ENCODE peak calls at places on chromosomes 3 and 15, in seven cellular contexts. C, Q, Z, N, K, X and O are unnamed samples.

GRCh38 chr3:64645236-64645635 is 42.6 kb downstream of the ADAMTS9 start:
- DNase-seq in C (no peak), Q (no peak), Z (no peak), N (no peak), K (no peak), X (no peak), O (no peak)

GRCh38 chr15:95464091-95464888 is 866.2 kb upstream of the NR2F2 start:
- DNase-seq in C (no peak), Q (peak), Z (no peak), N (no peak), K (no peak), X (peak), O (peak)

GRCh38 chr15:36905908-36906307 is 194.4 kb downstream of the MEIS2 start:
- DNase-seq in C (no peak), Q (peak), Z (no peak), N (no peak), K (no peak), X (no peak), O (no peak)

GRCh38 chr3:25910997-25911396 is 121.1 kb downstream of the OXSM start:
- DNase-seq in C (no peak), Q (peak), Z (peak), N (no peak), K (no peak), X (no peak), O (no peak)

GRCh38 chr3:119716998-119717397 is 14.2 kb downstream of the CFAP91 start:
- DNase-seq in C (no peak), Q (peak), Z (no peak), N (no peak), K (peak), X (no peak), O (no peak)

GRCh38 chr3:48957006-48957705 is 32.9 kb upstream of the P4HTM start:
- DNase-seq in C (no peak), Q (no peak), Z (no peak), N (no peak), K (no peak), X (no peak), O (no peak)

GRCh38 chr3:14265246-14265962 is 86.8 kb downstream of the LSM3 start:
- DNase-seq in C (no peak), Q (no peak), Z (no peak), N (no peak), K (peak), X (no peak), O (no peak)

GRCh38 chr3:195461518-195462307 is 18.9 kb upstream of the ACAP2 start:
- DNase-seq in C (peak), Q (no peak), Z (no peak), N (no peak), K (peak), X (no peak), O (no peak)

GRCh38 chr3:11161666-11162065 is 7.4 kb downstream of the HRH1 start:
- DNase-seq in C (no peak), Q (no peak), Z (no peak), N (no peak), K (no peak), X (no peak), O (no peak)
- TF ChIP-seq CTCF in C (no peak), Q (no peak), Z (no peak), N (no peak), K (no peak), X (no peak), O (no peak)

GRCh38 chr3:16264174-16264707 is 502 bp downstream of the DPH3 start:
- DNase-seq in C (no peak), Q (no peak), Z (no peak), N (no peak), K (no peak), X (no peak), O (no peak)
- TF ChIP-seq POLR2A in C (no peak), Q (no peak), Z (no peak), N (no peak), K (no peak), X (no peak), O (no peak)

DNA sequence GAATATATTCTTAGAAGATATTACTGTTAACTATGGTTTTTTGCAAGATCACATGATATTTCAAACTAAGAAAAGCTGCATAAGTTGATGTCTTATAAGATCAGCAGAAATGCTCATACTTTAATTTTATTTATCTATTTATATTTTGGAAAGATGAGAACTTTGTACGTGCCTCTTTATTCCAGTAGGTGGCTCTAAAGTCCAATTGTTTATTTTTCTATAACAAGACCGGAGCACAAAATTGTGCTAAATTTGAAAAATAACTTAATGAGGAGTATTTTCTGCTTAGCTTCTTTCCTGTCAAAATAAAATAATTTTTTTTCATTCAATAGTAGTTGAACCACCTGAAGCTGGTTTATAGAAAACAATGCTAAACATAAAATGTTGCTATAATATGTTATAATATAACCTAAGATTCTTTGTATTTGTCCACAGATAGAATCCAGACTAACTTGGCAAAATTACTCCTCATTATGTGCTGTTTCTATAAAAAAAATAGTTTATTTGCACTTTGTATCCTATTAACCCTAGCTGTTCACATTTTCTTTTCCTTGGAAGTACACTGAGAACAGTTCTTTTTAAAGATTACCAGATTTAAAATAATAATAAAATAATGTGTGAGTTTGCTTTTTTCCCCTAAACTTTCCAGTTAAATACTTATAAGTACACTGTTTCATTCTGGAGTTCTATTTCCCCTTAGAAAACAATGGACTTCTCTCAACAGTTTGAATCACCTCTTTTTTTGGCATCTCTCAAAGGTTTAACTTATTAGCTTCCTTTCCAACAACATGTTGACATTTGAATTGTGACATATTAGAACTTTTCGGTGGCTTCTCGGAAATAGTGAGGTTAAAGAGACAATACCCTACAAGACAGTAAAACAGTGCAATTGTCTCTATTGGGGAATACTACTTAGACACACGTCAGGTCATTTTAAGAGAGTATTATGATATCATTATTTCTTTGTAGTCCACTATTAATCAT is 530.0 kb downstream of the MECOM start:
- DNase-seq in C (no peak), Q (no peak), Z (peak), N (no peak), K (no peak), X (no peak), O (no peak)
- TF ChIP-seq CTCF in C (no peak), Q (peak), Z (no peak), N (no peak), K (peak), X (no peak), O (no peak)

DNA sequence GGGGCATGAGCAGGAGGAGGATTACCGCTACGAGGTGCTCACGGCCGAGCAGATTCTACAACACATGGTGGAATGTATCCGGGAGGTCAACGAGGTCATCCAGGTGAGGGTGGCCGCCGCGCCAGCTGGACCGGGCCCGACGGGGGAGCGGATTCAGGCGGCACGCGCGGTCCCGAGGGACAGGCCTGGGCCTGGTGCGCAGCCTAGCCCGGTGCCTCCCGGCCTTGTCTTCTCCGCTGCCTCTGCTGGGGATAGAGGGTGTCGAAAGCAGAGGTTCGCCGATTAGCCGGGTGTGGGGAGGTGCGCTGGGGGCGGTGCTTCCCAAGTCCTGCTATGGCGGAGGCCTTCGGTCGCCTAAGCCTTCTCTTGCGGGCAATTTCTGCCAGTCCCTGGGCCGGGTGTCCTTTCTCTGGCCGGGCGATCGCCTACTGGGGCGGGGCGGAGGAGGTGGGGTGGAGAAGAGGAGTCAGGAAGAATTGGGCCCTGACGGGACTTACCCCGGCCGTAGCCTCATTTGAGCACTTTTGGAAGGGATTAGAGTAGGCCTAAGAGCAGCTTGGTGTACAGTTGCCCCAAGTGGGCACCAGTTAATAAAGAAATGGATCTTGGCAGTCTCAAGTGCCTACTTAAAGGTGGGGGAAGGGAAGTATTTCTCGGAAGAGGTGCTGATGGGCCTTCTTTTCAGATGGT is 927 bp downstream of the ARIH1 start:
- DNase-seq in C (peak), Q (peak), Z (peak), N (peak), K (peak), X (peak), O (peak)
- TF ChIP-seq POLR2A in C (no peak), Q (peak), Z (peak), N (peak), K (peak), X (peak), O (peak)

DNA sequence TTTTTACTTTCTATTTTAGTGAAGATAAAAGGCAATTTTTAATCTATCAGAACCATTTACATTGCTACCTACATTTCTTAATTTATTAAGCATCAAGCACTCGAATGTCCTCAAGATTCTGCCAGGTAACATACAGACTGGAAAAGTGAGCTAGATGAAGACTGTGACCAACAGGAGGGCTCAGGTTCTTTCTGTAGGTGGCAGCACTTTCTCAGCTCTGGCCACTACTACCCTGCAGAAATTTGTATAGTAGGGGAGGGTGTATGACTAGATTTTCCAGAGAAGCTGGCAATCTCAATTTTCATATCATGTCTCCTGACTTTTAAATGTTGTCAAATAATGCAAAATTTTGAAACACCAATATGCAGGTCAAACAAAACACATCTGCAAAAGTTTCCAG is 165.0 kb upstream of the SUCLG2 start:
- DNase-seq in C (no peak), Q (peak), Z (peak), N (no peak), K (no peak), X (no peak), O (no peak)
- TF ChIP-seq CTCF in C (no peak), Q (no peak), Z (peak), N (no peak), K (peak), X (no peak), O (no peak)

GRCh38 chr15:39784125-39784524 is 1.5 kb upstream of the FSIP1 start:
- DNase-seq in C (no peak), Q (no peak), Z (peak), N (no peak), K (no peak), X (no peak), O (no peak)

GRCh38 chr15:39781967-39782292 is 711 bp downstream of the FSIP1 start:
- DNase-seq in C (no peak), Q (no peak), Z (no peak), N (no peak), K (no peak), X (no peak), O (no peak)

GRCh38 chr15:39783244-39783820 is 691 bp upstream of the FSIP1 start:
- DNase-seq in C (no peak), Q (no peak), Z (peak), N (no peak), K (no peak), X (no peak), O (no peak)

GRCh38 chr15:39781147-39781966 is 1.3 kb downstream of the FSIP1 start:
- DNase-seq in C (no peak), Q (no peak), Z (peak), N (no peak), K (no peak), X (no peak), O (no peak)

DNA sequence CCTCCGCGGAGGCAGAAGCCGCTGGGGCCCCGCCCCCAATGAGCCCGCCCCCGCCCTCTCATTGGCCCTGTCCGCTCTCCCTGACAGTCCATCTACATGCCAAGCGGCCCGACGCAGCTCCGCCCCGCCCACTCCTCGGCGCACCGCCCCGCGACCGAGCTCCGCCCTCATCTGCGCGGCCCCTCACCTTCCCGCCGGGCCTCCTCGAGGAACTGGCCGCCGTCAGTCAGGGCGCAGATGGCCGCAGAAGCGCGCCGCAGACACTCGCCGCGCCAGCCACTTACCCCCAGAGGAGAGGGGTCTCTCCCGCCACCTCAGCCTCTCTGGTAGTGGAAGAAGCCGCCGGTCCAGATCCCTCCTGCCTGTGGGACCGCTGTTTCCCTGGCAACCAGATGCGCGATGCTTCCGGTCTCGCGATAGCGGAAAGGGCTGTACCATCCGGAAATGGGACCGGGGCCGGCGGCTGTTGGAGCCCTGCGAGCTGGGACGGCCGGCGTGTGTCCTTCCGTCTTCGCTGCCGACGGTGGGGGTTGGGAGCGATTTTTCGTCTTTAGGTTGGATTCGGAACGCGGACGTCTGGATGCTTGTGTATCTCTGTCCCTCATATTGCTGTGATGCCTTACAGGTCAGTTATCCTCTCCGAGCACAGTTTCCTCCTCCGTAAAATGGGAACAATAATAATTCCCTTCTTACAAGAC is at the start of gene FSIP1:
- DNase-seq in C (peak), Q (peak), Z (peak), N (peak), K (peak), X (peak), O (peak)
- TF ChIP-seq POLR2A in C (no peak), Q (peak), Z (peak), N (no peak), K (peak), X (peak), O (peak)

GRCh38 chr3:44918581-44918980 is 44.2 kb downstream of the TGM4 start:
- DNase-seq in C (no peak), Q (no peak), Z (no peak), N (no peak), K (no peak), X (no peak), O (no peak)
- TF ChIP-seq CTCF in C (no peak), Q (no peak), Z (no peak), N (no peak), K (no peak), X (no peak), O (no peak)

GRCh38 chr3:72214065-72215048 is 429.4 kb upstream of the PROK2 start:
- DNase-seq in C (no peak), Q (no peak), Z (no peak), N (no peak), K (no peak), X (no peak), O (no peak)

GRCh38 chr3:72213296-72214064 is 428.5 kb upstream of the PROK2 start:
- DNase-seq in C (no peak), Q (no peak), Z (no peak), N (no peak), K (no peak), X (no peak), O (no peak)

GRCh38 chr3:72212396-72212795 is 427.4 kb upstream of the PROK2 start:
- DNase-seq in C (no peak), Q (no peak), Z (no peak), N (no peak), K (no peak), X (no peak), O (no peak)

GRCh38 chr3:72219752-72220151 is 434.8 kb upstream of the PROK2 start:
- DNase-seq in C (no peak), Q (no peak), Z (no peak), N (no peak), K (no peak), X (no peak), O (no peak)

GRCh38 chr3:72217570-72217969 is 432.6 kb upstream of the PROK2 start:
- DNase-seq in C (no peak), Q (no peak), Z (no peak), N (no peak), K (no peak), X (no peak), O (no peak)
- TF ChIP-seq POLR2A in C (no peak), Q (no peak), Z (no peak), N (no peak), K (no peak), X (no peak), O (no peak)

GRCh38 chr3:34111361-34111760 is 312.9 kb downstream of the PDCD6IP start:
- DNase-seq in C (no peak), Q (no peak), Z (no peak), N (no peak), K (no peak), X (no peak), O (no peak)
- TF ChIP-seq CTCF in C (no peak), Q (no peak), Z (no peak), N (no peak), K (no peak), X (no peak), O (no peak)

DNA sequence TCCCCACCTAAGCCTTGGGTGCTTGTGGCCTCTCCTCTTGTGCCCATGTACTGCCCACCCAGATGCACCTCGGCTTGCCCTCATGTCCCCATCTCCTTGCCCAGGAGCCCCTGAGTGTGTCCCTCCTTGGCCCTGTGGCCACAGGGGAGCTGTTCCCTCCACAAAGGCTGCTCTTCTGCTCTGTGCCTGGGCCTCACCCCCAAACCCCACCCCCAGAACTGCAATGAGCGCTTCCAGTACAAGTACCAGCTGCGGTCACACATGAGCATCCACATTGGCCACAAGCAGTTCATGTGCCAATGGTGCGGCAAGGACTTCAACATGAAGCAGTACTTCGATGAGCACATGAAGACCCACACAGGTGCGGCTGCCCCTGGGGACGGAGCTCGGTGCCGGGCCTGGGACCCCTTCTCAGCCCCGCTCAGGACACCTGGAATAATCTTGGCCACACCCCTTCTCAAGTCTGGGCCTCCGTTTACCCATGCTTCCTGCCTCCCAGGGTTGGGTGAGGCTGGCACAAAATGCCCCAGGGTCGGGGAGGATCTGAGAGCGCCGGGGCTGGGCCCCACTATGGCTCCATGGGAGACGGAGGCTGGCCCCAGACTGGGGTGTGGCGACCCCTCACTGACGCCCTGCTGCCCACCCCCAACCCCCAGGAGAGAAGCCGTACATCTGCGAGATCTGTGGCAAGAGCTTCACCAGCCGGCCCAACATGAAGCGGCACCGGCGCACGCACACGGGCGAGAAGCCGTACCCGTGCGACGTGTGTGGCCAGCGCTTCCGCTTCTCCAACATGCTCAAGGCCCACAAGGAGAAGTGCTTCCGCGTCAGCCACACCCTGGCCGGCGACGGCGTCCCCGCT is 10.3 kb downstream of the ZBTB47 start:
- DNase-seq in C (peak), Q (no peak), Z (no peak), N (peak), K (no peak), X (no peak), O (no peak)
- TF ChIP-seq POLR2A in C (no peak), Q (no peak), Z (no peak), N (no peak), K (no peak), X (no peak), O (no peak)